ENCODE peak calls at places on chromosomes 6 and 20, in eight cellular contexts. V, F, Y, K, N, D, B and W are unnamed samples.

GRCh38 chr6:47407295-47408281 is 70.0 kb upstream of the CD2AP start:
- DNase-seq in V (no peak), F (peak; percentile 59), Y (no peak), K (no peak), N (no peak), D (no peak), B (no peak), W (peak; percentile 40)

GRCh38 chr20:58649288-58650180 is 1.5 kb upstream of the STX16 start:
- DNase-seq in V (no peak), F (no peak), Y (no peak), K (no peak), N (no peak), D (peak; percentile 24), B (peak; percentile 32), W (no peak)

GRCh38 chr6:149734915-149735314 is 11.4 kb downstream of the NUP43 start:
- DNase-seq in V (no peak), F (no peak), Y (no peak), K (no peak), N (no peak), D (no peak), B (no peak), W (no peak)

GRCh38 chr6:169885831-169886230 is 134.4 kb downstream of the ERMARD start:
- DNase-seq in V (no peak), F (no peak), Y (no peak), K (no peak), N (no peak), D (no peak), B (no peak), W (no peak)

GRCh38 chr6:147345902-147346301 is 141.7 kb downstream of the STXBP5 start:
- DNase-seq in V (no peak), F (no peak), Y (no peak), K (no peak), N (no peak), D (no peak), B (no peak), W (no peak)

GRCh38 chr6:110581682-110582081 is 105.3 kb upstream of the SLC22A16 start:
- DNase-seq in V (no peak), F (no peak), Y (no peak), K (no peak), N (peak; percentile 17), D (no peak), B (no peak), W (no peak)

GRCh38 chr20:47969426-47969825 is 184.1 kb upstream of the SULF2 start:
- DNase-seq in V (no peak), F (no peak), Y (no peak), K (no peak), N (peak; percentile 45), D (no peak), B (no peak), W (no peak)

GRCh38 chr6:17986656-17987575 is 519 bp downstream of the KIF13A start:
- DNase-seq in V (peak; percentile 34), F (peak; percentile 66), Y (no peak), K (peak; percentile 48), N (peak; percentile 83), D (peak; percentile 42), B (peak; percentile 77), W (peak; percentile 61)

GRCh38 chr6:27777614-27778355 is 134.4 kb downstream of the OR2B2 start:
- DNase-seq in V (no peak), F (no peak), Y (no peak), K (no peak), N (peak; percentile 74), D (no peak), B (no peak), W (no peak)

GRCh38 chr6:81487489-81487888 is 265.0 kb downstream of the TENT5A start:
- DNase-seq in V (no peak), F (no peak), Y (no peak), K (peak; percentile 33), N (peak; percentile 14), D (no peak), B (peak; percentile 7), W (peak; percentile 32)

GRCh38 chr6:168133186-168133585 is 54.2 kb upstream of the FRMD1 start:
- DNase-seq in V (no peak), F (peak; percentile 85), Y (no peak), K (peak; percentile 45), N (peak; percentile 40), D (no peak), B (peak; percentile 56), W (peak; percentile 62)

GRCh38 chr6:13336553-13336952 is 8.2 kb upstream of the TBC1D7 start:
- DNase-seq in V (peak; percentile 74), F (peak; percentile 74), Y (peak; percentile 88), K (peak; percentile 84), N (peak; percentile 92), D (peak; percentile 76), B (peak; percentile 86), W (peak; percentile 89)

GRCh38 chr20:31837896-31838397 is 7.5 kb downstream of the FOXS1 start:
- DNase-seq in V (no peak), F (peak; percentile 68), Y (no peak), K (no peak), N (peak; percentile 53), D (no peak), B (no peak), W (peak; percentile 58)

DNA sequence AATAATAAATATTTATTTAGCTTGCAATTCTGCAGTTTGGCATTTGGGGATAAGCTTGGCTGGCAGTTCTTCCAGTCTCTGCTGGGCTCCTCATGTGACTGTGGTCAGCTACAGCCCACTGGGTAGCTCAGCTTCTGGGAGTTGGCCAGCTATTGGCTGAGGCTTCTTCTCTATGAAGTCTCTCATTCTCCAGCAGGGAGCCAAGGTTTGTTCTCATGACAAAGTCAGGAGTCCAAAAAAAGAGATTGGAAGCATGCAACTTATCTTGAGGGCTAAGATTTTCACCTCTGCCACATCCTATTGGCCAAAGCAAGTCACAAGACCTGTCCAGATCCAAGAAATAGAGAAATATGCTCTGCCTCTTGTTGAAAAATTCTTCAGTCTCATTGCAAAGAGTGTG is 94.6 kb downstream of the SNAP25 start:
- DNase-seq in V (no peak), F (peak; percentile 24), Y (no peak), K (no peak), N (no peak), D (no peak), B (no peak), W (peak; percentile 37)
- H3K4me3 ChIP-seq in V (no peak overlapping the region), F (peak overlapping the region; percentile 8), Y (no peak overlapping the region), K (no peak overlapping the region), N (no peak overlapping the region), D (no peak overlapping the region), B (no peak overlapping the region), W (no peak overlapping the region)

DNA sequence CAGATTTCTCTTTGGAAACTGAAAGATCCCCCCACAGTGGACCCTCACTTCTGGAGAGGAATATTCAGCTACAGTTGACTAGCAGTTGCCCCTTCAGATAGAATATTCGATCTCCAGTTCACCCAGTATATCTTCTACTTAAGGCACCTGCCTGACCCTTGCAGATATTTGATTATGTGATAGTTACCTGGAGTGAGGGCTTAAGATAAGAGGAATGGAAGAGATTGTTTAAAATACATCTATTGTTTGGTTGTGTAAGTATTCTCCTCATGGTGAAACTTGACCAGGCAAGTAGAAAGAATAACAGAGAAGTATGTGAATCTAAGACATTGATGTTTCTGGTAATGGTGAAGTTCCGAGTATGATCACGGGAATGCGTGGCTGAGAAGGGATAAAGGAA is 1.6 kb upstream of the ZCCHC3 start:
- DNase-seq in V (no peak), F (no peak), Y (no peak), K (no peak), N (peak; percentile 55), D (no peak), B (no peak), W (no peak)
- H3K27ac ChIP-seq in V (no peak overlapping the region), F (no peak overlapping the region), Y (no peak overlapping the region), K (no peak overlapping the region), N (peak overlapping the region; percentile 25), D (no peak overlapping the region), B (no peak overlapping the region), W (no peak overlapping the region)

GRCh38 chr20:9574182-9574581 is 59.8 kb downstream of the LAMP5 start:
- DNase-seq in V (no peak), F (no peak), Y (no peak), K (no peak), N (peak; percentile 30), D (peak; percentile 79), B (no peak), W (no peak)
- H3K4me3 ChIP-seq in V (no peak overlapping the region), F (no peak overlapping the region), Y (no peak overlapping the region), K (no peak overlapping the region), N (no peak overlapping the region), D (no peak overlapping the region), B (no peak overlapping the region), W (no peak overlapping the region)

GRCh38 chr6:112330877-112331260 is 16.3 kb upstream of the RFPL4B start:
- DNase-seq in V (no peak), F (no peak), Y (no peak), K (no peak), N (no peak), D (no peak), B (no peak), W (no peak)
- H3K27ac ChIP-seq in V (no peak overlapping the region), F (no peak overlapping the region), Y (no peak overlapping the region), K (no peak overlapping the region), N (no peak overlapping the region), D (no peak overlapping the region), B (no peak overlapping the region), W (no peak overlapping the region)

GRCh38 chr6:35318845-35319220 is 21.2 kb downstream of the DEF6 start:
- DNase-seq in V (no peak), F (no peak), Y (no peak), K (no peak), N (no peak), D (no peak), B (peak; percentile 31), W (no peak)
- H3K4me3 ChIP-seq in V (no peak overlapping the region), F (peak overlapping the region; percentile 83), Y (peak overlapping the region; percentile 21), K (peak overlapping the region; percentile 65), N (no peak overlapping the region), D (peak overlapping the region; percentile 67), B (peak overlapping the region; percentile 32), W (peak overlapping the region; percentile 48)

GRCh38 chr6:136609878-136610706 is 59.9 kb upstream of the MAP7 start:
- DNase-seq in V (no peak), F (peak; percentile 100), Y (no peak), K (no peak), N (peak; percentile 87), D (no peak), B (peak; percentile 69), W (peak; percentile 100)
- H3K27ac ChIP-seq in V (no peak overlapping the region), F (peak overlapping the region; percentile 75), Y (no peak overlapping the region), K (no peak overlapping the region), N (no peak overlapping the region), D (no peak overlapping the region), B (peak overlapping the region; percentile 56), W (peak overlapping the region; percentile 86)